ENCODE peak calls at places on chromosome 11, in six cellular contexts. N, K, R, A, I and L are unnamed samples. For H3K9me3, the result is how much of the 10 kb centered on the place peaks cover.

GRCh38 chr11:132925825-132926469 is 606.4 kb downstream of the OPCML start:
- DNase-seq in N (no peak), K (no peak), R (no peak), A (no peak), I (no peak), L (no peak)

GRCh38 chr11:77299528-77299993 is 1.9 kb downstream of the GDPD4 start:
- DNase-seq in N (no peak), K (peak), R (peak), A (no peak), I (no peak), L (no peak)

GRCh38 chr11:61297341-61297740 is 2.2 kb upstream of the VWCE start:
- DNase-seq in N (no peak), K (no peak), R (peak), A (no peak), I (no peak), L (no peak)

GRCh38 chr11:35307221-35307621 is 112.1 kb downstream of the SLC1A2 start:
- DNase-seq in N (no peak), K (no peak), R (no peak), A (no peak), I (no peak), L (peak)

GRCh38 chr11:73324116-73324515 is 16.0 kb downstream of the ARHGEF17 start:
- DNase-seq in N (no peak), K (no peak), R (no peak), A (no peak), I (no peak), L (no peak)

GRCh38 chr11:106152013-106152412 is 74.6 kb downstream of the AASDHPPT start:
- DNase-seq in N (no peak), K (no peak), R (peak), A (no peak), I (peak), L (no peak)

GRCh38 chr11:36711104-36711825 is 113.2 kb upstream of the RAG2 start:
- DNase-seq in N (no peak), K (no peak), R (no peak), A (peak), I (no peak), L (no peak)

GRCh38 chr11:75429902-75430691 is 2.9 kb downstream of the KLHL35 start:
- DNase-seq in N (peak), K (peak), R (peak), A (peak), I (peak), L (peak)

GRCh38 chr11:36492724-36493304 is 17.3 kb downstream of the TRAF6 start:
- DNase-seq in N (no peak), K (peak), R (peak), A (peak), I (no peak), L (no peak)

DNA sequence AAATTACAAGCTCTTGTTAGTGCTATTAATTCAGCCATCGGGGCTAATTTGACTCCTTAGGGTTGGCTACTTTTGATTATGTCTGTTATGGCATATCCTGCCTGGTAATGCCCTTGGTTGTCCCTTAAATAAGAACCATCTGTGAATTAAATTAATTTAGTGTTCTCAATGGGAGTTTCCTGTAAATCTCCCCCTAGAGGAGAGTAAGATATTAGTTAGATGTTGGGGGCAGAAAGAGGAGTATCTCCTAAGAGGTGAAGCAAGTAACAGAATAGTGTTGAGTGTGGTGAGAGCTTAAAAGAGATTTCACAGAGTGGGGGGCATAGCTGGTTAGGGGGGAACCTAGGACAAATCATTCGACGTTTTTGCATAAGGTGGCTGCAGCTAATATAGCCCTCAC is 1126.9 kb downstream of the JRKL start:
- DNase-seq in N (no peak), K (no peak), R (no peak), A (peak), I (no peak), L (no peak)
- TF ChIP-seq CTCF in N (no peak), K (no peak), R (no peak), A (peak), I (no peak), L (no peak)

GRCh38 chr11:100512475-100512874 is 174.6 kb upstream of the ARHGAP42 start:
- DNase-seq in N (no peak), K (no peak), R (no peak), A (no peak), I (no peak), L (no peak)

GRCh38 chr11:100515087-100515486 is 172.0 kb upstream of the ARHGAP42 start:
- DNase-seq in N (no peak), K (no peak), R (peak), A (no peak), I (no peak), L (no peak)
- H3K9me3 ChIP-seq in N (under half), K (under half), R (under half), A (under half), I (under half), L (under half)

DNA sequence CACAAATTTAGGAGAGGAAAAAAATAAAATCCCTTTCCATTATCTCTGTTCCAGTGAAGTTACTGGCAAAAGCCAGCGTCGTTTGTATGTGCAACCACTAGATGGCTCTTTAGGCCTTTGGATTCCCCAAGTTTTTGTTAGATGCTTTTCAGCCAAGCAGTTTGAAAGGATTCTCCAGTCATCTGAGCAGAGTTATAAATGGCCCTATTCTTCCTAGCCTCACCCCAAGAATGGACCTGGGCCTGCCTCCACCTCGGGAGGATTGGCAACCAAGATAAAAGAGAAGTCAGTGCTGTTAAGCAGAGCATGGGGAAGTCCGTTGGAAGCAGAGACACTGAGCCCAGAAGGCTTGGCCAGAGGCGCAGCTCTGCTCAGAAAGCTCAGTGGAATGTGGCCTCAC is 15.4 kb downstream of the FAM181B start:
- DNase-seq in N (no peak), K (peak), R (peak), A (peak), I (peak), L (no peak)
- TF ChIP-seq CTCF in N (peak), K (peak), R (peak), A (peak), I (peak), L (peak)

GRCh38 chr11:98736813-98737212 is 283.9 kb upstream of the CNTN5 start:
- DNase-seq in N (no peak), K (no peak), R (no peak), A (no peak), I (no peak), L (no peak)

GRCh38 chr11:98734686-98735085 is 286.1 kb upstream of the CNTN5 start:
- DNase-seq in N (no peak), K (no peak), R (no peak), A (no peak), I (no peak), L (no peak)

DNA sequence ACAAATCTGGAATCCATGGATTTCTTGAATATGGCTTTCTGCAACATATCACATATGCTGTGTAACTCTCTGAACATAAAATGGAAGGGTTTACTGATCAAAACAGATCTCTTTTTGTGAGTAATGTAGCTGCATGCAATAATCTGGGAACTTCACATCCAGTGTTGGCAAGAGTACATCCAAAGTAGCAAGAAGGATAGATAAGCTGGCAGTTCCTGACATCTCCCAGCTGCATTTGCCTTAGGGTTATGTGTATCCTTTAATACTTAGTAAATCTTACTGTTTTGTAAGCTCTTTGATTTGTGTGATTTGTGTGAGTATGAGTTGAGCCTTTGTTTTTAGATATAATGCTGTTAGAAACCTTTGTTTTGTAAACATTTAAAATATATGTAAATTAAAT is 280.4 kb upstream of the CNTN5 start:
- DNase-seq in N (no peak), K (peak), R (no peak), A (no peak), I (no peak), L (no peak)
- H3K9me3 ChIP-seq in N (under half), K (under half), R (under half), A (under half), I (under half), L (under half)

GRCh38 chr11:67406969-67407699 is 3.3 kb downstream of the TBC1D10C start:
- DNase-seq in N (no peak), K (no peak), R (no peak), A (no peak), I (no peak), L (no peak)
- TF ChIP-seq CTCF in N (no peak), K (no peak), R (no peak), A (peak), I (no peak), L (no peak)

GRCh38 chr11:3357302-3357701 is 21.6 kb downstream of the ZNF195 start:
- DNase-seq in N (no peak), K (no peak), R (no peak), A (no peak), I (no peak), L (no peak)

GRCh38 chr11:3359092-3359824 is 19.7 kb downstream of the ZNF195 start:
- DNase-seq in N (no peak), K (no peak), R (no peak), A (no peak), I (no peak), L (no peak)

GRCh38 chr11:3353066-3353465 is 25.9 kb downstream of the ZNF195 start:
- DNase-seq in N (no peak), K (no peak), R (no peak), A (peak), I (no peak), L (no peak)

GRCh38 chr11:3357994-3358676 is 20.8 kb downstream of the ZNF195 start:
- DNase-seq in N (no peak), K (no peak), R (no peak), A (no peak), I (no peak), L (no peak)

GRCh38 chr11:3356858-3357257 is 22.1 kb downstream of the ZNF195 start:
- DNase-seq in N (no peak), K (no peak), R (no peak), A (no peak), I (no peak), L (no peak)
- H3K9me3 ChIP-seq in N (half or more), K (under half), R (half or more), A (half or more), I (under half), L (under half)

DNA sequence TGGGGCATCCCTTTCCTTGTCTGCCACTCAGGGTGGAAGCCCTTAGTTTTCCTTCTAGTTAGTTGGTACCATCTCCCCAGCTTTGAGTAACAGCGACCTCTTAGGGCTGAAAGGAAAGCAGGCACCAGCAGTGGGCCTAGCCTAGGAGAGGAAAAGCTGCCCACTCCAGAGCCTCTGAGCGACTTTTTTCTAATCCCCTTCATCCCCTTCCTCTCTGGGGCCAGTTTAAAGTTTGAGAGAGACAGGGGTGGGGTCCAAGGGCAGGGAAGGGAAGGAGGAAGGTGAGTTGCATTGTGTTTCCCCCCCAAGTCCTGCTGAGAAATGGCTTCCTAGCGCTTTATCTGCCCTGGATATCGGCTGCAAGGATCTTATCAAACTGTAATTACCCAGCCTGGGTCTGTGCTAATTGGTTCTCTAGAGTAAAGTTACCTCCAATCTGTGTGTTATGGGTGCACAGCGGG is 573.9 kb upstream of the CADM1 start:
- DNase-seq in N (no peak), K (peak), R (peak), A (peak), I (no peak), L (no peak)
- TF ChIP-seq CTCF in N (no peak), K (peak), R (peak), A (peak), I (no peak), L (no peak)

GRCh38 chr11:55658608-55659007 is 3.4 kb upstream of the OR4C6 start:
- DNase-seq in N (no peak), K (no peak), R (no peak), A (no peak), I (no peak), L (no peak)
- H3K9me3 ChIP-seq in N (under half), K (under half), R (under half), A (under half), I (under half), L (under half)

GRCh38 chr11:128506384-128506783 is 81.0 kb downstream of the ETS1 start:
- DNase-seq in N (peak), K (no peak), R (no peak), A (no peak), I (no peak), L (no peak)
- TF ChIP-seq CTCF in N (no peak), K (peak), R (no peak), A (no peak), I (no peak), L (no peak)

GRCh38 chr11:41716862-41717261 is 257.4 kb upstream of the LRRC4C start:
- DNase-seq in N (no peak), K (no peak), R (no peak), A (peak), I (no peak), L (no peak)

GRCh38 chr11:41720761-41721160 is 261.3 kb upstream of the LRRC4C start:
- DNase-seq in N (no peak), K (no peak), R (no peak), A (no peak), I (no peak), L (no peak)
- H3K9me3 ChIP-seq in N (under half), K (under half), R (under half), A (under half), I (under half), L (under half)